ENCODE peak calls at places on chromosomes 2 and 18, in eight cellular contexts. X, D, J, Z, K, O, L and P are unnamed samples.
A peak's percentile ranks its signal among the peaks of the same experiment; 100 is the strongest.

GRCh38 chr2:239610457-239611221 is 209.8 kb upstream of the HDAC4 start:
- DNase-seq in X (no peak), D (no peak), J (no peak), Z (no peak), K (no peak), O (no peak), L (no peak), P (no peak)

GRCh38 chr18:46688853-46689525 is 32.0 kb upstream of the LOXHD1 start:
- DNase-seq in X (no peak), D (no peak), J (no peak), Z (no peak), K (no peak), O (no peak), L (no peak), P (no peak)

GRCh38 chr18:67408240-67408639 is 108.3 kb downstream of the DSEL start:
- DNase-seq in X (no peak), D (no peak), J (no peak), Z (no peak), K (no peak), O (no peak), L (no peak), P (no peak)

GRCh38 chr2:1046067-1046466 is 95.4 kb downstream of the SNTG2 start:
- DNase-seq in X (no peak), D (no peak), J (no peak), Z (no peak), K (no peak), O (no peak), L (no peak), P (no peak)

GRCh38 chr2:18154812-18155211 is 276.3 kb downstream of the KCNS3 start:
- DNase-seq in X (no peak), D (no peak), J (no peak), Z (no peak), K (no peak), O (peak; percentile 35), L (no peak), P (no peak)

GRCh38 chr2:20469595-20469994 is 22.7 kb downstream of the RHOB start:
- DNase-seq in X (no peak), D (no peak), J (no peak), Z (peak; percentile 34), K (no peak), O (no peak), L (no peak), P (peak; percentile 7)

GRCh38 chr18:51149605-51150429 is 47.7 kb downstream of the MEX3C start:
- DNase-seq in X (no peak), D (peak; percentile 22), J (no peak), Z (peak; percentile 58), K (no peak), O (peak; percentile 84), L (no peak), P (no peak)

GRCh38 chr2:149766339-149766738 is 178.8 kb upstream of the MMADHC start:
- DNase-seq in X (no peak), D (peak; percentile 76), J (no peak), Z (no peak), K (no peak), O (no peak), L (no peak), P (no peak)

GRCh38 chr2:181174880-181175590 is 194.6 kb downstream of the UBE2E3 start:
- DNase-seq in X (no peak), D (peak; percentile 66), J (no peak), Z (no peak), K (no peak), O (peak; percentile 43), L (no peak), P (no peak)

GRCh38 chr18:32378705-32379104 is 92.0 kb downstream of the GAREM1 start:
- DNase-seq in X (no peak), D (no peak), J (no peak), Z (no peak), K (no peak), O (peak; percentile 84), L (no peak), P (no peak)

GRCh38 chr2:109326306-109326705 is 197.3 kb downstream of the SH3RF3 start:
- DNase-seq in X (no peak), D (no peak), J (no peak), Z (no peak), K (no peak), O (no peak), L (no peak), P (no peak)

GRCh38 chr2:959453-959852 is 8.8 kb downstream of the SNTG2 start:
- DNase-seq in X (no peak), D (no peak), J (no peak), Z (no peak), K (no peak), O (no peak), L (no peak), P (no peak)

GRCh38 chr2:200665626-200666453 is 80.0 kb downstream of the AOX1 start:
- DNase-seq in X (no peak), D (no peak), J (no peak), Z (no peak), K (no peak), O (peak; percentile 18), L (no peak), P (no peak)

GRCh38 chr2:224158061-224158460 is 119.0 kb upstream of the SERPINE2 start:
- DNase-seq in X (no peak), D (no peak), J (no peak), Z (no peak), K (no peak), O (no peak), L (no peak), P (no peak)

GRCh38 chr2:203743441-203743932 is 37.0 kb downstream of the CD28 start:
- DNase-seq in X (no peak), D (peak; percentile 64), J (no peak), Z (no peak), K (no peak), O (peak; percentile 49), L (no peak), P (no peak)

GRCh38 chr2:17877811-17878221 is 651 bp upstream of the KCNS3 start:
- DNase-seq in X (peak; percentile 48), D (peak; percentile 5), J (no peak), Z (no peak), K (no peak), O (peak; percentile 4), L (no peak), P (no peak)

GRCh38 chr2:216671791-216672343 is 23.5 kb downstream of the IGFBP5 start:
- DNase-seq in X (no peak), D (no peak), J (no peak), Z (no peak), K (no peak), O (no peak), L (peak; percentile 59), P (no peak)

GRCh38 chr2:29804671-29805070 is 116.7 kb downstream of the ALK start:
- DNase-seq in X (no peak), D (no peak), J (no peak), Z (no peak), K (no peak), O (no peak), L (no peak), P (no peak)

GRCh38 chr18:75128051-75128605 is 80.8 kb downstream of the PTGR3 start:
- DNase-seq in X (no peak), D (no peak), J (no peak), Z (peak; percentile 34), K (no peak), O (no peak), L (no peak), P (no peak)

GRCh38 chr2:84906900-84907714 is 1.7 kb downstream of the TMSB10 start:
- DNase-seq in X (peak; percentile 83), D (peak; percentile 90), J (no peak), Z (peak; percentile 82), K (peak; percentile 93), O (peak; percentile 89), L (peak; percentile 53), P (peak; percentile 83)

GRCh38 chr2:195337597-195337996 is 319.4 kb upstream of the SLC39A10 start:
- DNase-seq in X (no peak), D (no peak), J (no peak), Z (no peak), K (no peak), O (no peak), L (no peak), P (no peak)

GRCh38 chr2:36507408-36507812 is 90.6 kb downstream of the FEZ2 start:
- DNase-seq in X (no peak), D (peak; percentile 58), J (peak; percentile 19), Z (peak; percentile 66), K (peak; percentile 60), O (peak; percentile 65), L (peak; percentile 25), P (no peak)

GRCh38 chr2:68716948-68717661 is 17.5 kb upstream of the ARHGAP25 start:
- DNase-seq in X (no peak), D (no peak), J (no peak), Z (no peak), K (no peak), O (no peak), L (no peak), P (no peak)
- TF ChIP-seq CTCF in X (no peak), D (no peak), J (no peak), Z (no peak), K (no peak), O (no peak), L (no peak), P (no peak)

DNA sequence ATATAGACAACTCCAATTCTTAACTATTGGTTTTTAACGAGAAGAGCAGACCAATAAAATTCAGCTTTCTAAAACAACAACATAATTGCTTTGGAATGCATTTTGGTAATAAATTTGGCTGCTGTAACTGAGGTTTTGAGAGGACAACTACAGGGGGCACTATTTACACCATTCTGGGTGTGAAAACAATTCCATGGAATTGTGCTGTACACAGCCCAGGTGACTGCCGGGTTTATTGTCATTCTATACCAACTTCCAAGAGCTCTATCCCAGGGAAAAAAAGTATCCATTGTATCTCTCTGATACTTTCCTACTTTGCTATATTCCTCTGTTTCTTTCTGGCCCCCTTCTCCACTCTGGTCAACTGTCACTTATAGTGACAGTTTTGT is 38.4 kb downstream of the IRS1 start:
- DNase-seq in X (no peak), D (no peak), J (no peak), Z (no peak), K (no peak), O (no peak), L (no peak), P (no peak)
- TF ChIP-seq CTCF in X (no peak), D (peak; percentile 22), J (no peak), Z (no peak), K (peak; percentile 8), O (no peak), L (no peak), P (no peak)

GRCh38 chr2:173720310-173720709 is 244.9 kb downstream of the SP3 start:
- DNase-seq in X (no peak), D (peak; percentile 4), J (no peak), Z (no peak), K (no peak), O (peak; percentile 48), L (no peak), P (no peak)
- TF ChIP-seq CTCF in X (no peak), D (peak; percentile 14), J (no peak), Z (no peak), K (no peak), O (peak; percentile 16), L (no peak), P (no peak)

DNA sequence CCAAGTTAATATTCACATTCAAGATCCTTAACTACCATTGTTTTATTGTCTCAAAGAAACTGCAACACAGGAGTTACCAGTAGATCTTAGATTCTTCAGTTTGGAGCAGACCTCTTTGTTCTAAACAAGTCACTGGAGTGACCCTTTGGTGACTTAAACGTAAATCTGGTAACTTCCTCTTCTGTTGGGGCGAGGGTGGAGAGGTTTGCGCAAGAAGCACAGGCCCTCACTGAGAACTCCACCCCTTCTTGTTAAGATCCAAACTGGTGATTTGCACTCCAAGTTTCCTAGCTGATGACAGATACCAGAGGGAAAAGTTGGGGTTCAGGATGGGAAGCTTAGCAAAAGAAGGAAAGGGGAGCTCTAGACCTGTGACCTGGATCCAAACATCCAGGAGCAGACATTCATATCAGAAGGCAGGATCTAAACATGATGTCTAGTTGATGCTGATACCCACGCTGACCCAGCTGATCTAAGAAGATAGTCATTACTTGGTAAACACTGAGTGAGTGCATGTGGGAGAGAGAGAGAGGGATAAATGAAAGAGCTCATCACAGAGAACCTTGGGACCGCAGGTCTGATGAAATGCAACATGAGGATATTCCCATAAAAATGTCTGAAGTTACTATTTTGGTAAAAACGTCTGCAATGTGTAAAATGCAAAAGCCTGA is 256.0 kb downstream of the CDH20 start:
- DNase-seq in X (peak; percentile 48), D (no peak), J (no peak), Z (no peak), K (no peak), O (peak; percentile 7), L (no peak), P (peak; percentile 48)
- TF ChIP-seq CTCF in X (no peak), D (no peak), J (no peak), Z (no peak), K (no peak), O (no peak), L (no peak), P (no peak)